ENCODE peak calls at places on chromosomes 3 and 15, in seven cellular contexts. U is adrenal gland, O is breast epithelium, A is K562, N is suprapubic skin, P is IMR-90, Y is heart left ventricle. G is an unnamed sample.

GRCh38 chr3:133040696-133041523 is 2.7 kb downstream of the TMEM108 start:
- DNase-seq in U (peak; percentile 90), O (peak; percentile 61), A (peak; percentile 39), N (peak; percentile 69), P (peak; percentile 71), Y (peak; percentile 80), G (no peak)

GRCh38 chr3:117842086-117842485 is 1132.5 kb downstream of the TUSC7 start:
- DNase-seq in U (no peak), O (no peak), A (no peak), N (no peak), P (no peak), Y (no peak), G (no peak)

GRCh38 chr3:10274601-10275000 is 18.1 kb downstream of the GHRL start:
- DNase-seq in U (no peak), O (no peak), A (no peak), N (no peak), P (no peak), Y (no peak), G (peak; percentile 8)

GRCh38 chr3:123066896-123067688 is at the start of gene PDIA5:
- DNase-seq in U (peak; percentile 93), O (peak; percentile 76), A (peak; percentile 84), N (peak; percentile 93), P (peak; percentile 86), Y (peak; percentile 95), G (peak; percentile 93)

GRCh38 chr15:35854398-35854797 is 308.4 kb upstream of the DPH6 start:
- DNase-seq in U (no peak), O (no peak), A (no peak), N (no peak), P (no peak), Y (no peak), G (no peak)

GRCh38 chr3:45306406-45307008 is 80.4 kb upstream of the TMEM158 start:
- DNase-seq in U (no peak), O (no peak), A (no peak), N (no peak), P (no peak), Y (no peak), G (no peak)

GRCh38 chr3:53703630-53704362 is 142.4 kb downstream of the CHDH start:
- DNase-seq in U (no peak), O (no peak), A (no peak), N (no peak), P (no peak), Y (no peak), G (no peak)

GRCh38 chr15:90414408-90415028 is 26.5 kb downstream of the IQGAP1 start:
- DNase-seq in U (peak; percentile 58), O (no peak), A (no peak), N (no peak), P (peak; percentile 91), Y (no peak), G (no peak)

GRCh38 chr15:26889298-26889898 is 22.5 kb downstream of the GABRA5 start:
- DNase-seq in U (peak; percentile 66), O (peak; percentile 30), A (peak; percentile 46), N (no peak), P (peak; percentile 64), Y (no peak), G (no peak)

GRCh38 chr15:48855501-48856440 is 22.2 kb upstream of the EID1 start:
- DNase-seq in U (peak; percentile 55), O (no peak), A (peak; percentile 15), N (no peak), P (peak; percentile 62), Y (no peak), G (no peak)

GRCh38 chr3:152318512-152318911 is 49.8 kb downstream of the MBNL1 start:
- DNase-seq in U (no peak), O (no peak), A (no peak), N (no peak), P (no peak), Y (no peak), G (no peak)

GRCh38 chr3:153396581-153396980 is 234.6 kb downstream of the RAP2B start:
- DNase-seq in U (no peak), O (no peak), A (no peak), N (no peak), P (no peak), Y (no peak), G (no peak)

GRCh38 chr3:78718707-78719106 is 1049.1 kb downstream of the ROBO1 start:
- DNase-seq in U (no peak), O (no peak), A (no peak), N (no peak), P (no peak), Y (no peak), G (no peak)

GRCh38 chr3:25339220-25339619 is 88.8 kb upstream of the RARB start:
- DNase-seq in U (peak; percentile 5), O (no peak), A (no peak), N (no peak), P (no peak), Y (no peak), G (no peak)

GRCh38 chr3:31562525-31562924 is 29.8 kb downstream of the STT3B start:
- DNase-seq in U (no peak), O (no peak), A (no peak), N (no peak), P (no peak), Y (no peak), G (peak; percentile 70)

GRCh38 chr3:144590854-144591253 is 619.2 kb downstream of the DIPK2A start:
- DNase-seq in U (no peak), O (no peak), A (no peak), N (no peak), P (peak; percentile 94), Y (no peak), G (no peak)

GRCh38 chr3:4376499-4376898 is 73.3 kb downstream of the SETMAR start:
- DNase-seq in U (no peak), O (no peak), A (no peak), N (no peak), P (peak; percentile 31), Y (no peak), G (no peak)

GRCh38 chr3:11391930-11392688 is 119.9 kb downstream of the ATG7 start:
- DNase-seq in U (no peak), O (no peak), A (no peak), N (no peak), P (peak; percentile 59), Y (no peak), G (no peak)

GRCh38 chr3:136161516-136161915 is 34.6 kb downstream of the MSL2 start:
- DNase-seq in U (no peak), O (no peak), A (no peak), N (no peak), P (no peak), Y (no peak), G (no peak)

GRCh38 chr3:177419904-177420601 is 222.8 kb upstream of the TBL1XR1 start:
- DNase-seq in U (no peak), O (no peak), A (no peak), N (no peak), P (no peak), Y (no peak), G (no peak)

GRCh38 chr3:57179580-57180410 is 14.6 kb upstream of the IL17RD start:
- DNase-seq in U (no peak), O (no peak), A (no peak), N (no peak), P (peak; percentile 26), Y (no peak), G (no peak)

GRCh38 chr15:20348900-20349773 is 192.5 kb downstream of the GOLGA6L6 start:
- DNase-seq in U (no peak), O (no peak), A (no peak), N (peak; percentile 64), P (no peak), Y (peak; percentile 37), G (peak; percentile 85)

GRCh38 chr3:51338632-51339031 is 46.5 kb upstream of the MANF start:
- DNase-seq in U (no peak), O (no peak), A (no peak), N (no peak), P (no peak), Y (no peak), G (no peak)

GRCh38 chr3:95356764-95357501 is 1294.1 kb downstream of the NSUN3 start:
- DNase-seq in U (no peak), O (no peak), A (no peak), N (no peak), P (no peak), Y (no peak), G (no peak)

GRCh38 chr15:81281176-81281735 is 42.7 kb downstream of the STARD5 start:
- DNase-seq in U (no peak), O (no peak), A (no peak), N (no peak), P (no peak), Y (no peak), G (no peak)

GRCh38 chr15:72116680-72117447 is 1.1 kb downstream of the MYO9A start:
- DNase-seq in U (peak; percentile 52), O (peak; percentile 43), A (no peak), N (peak; percentile 75), P (peak; percentile 18), Y (peak; percentile 51), G (no peak)

GRCh38 chr15:72113347-72114031 is 4.5 kb downstream of the MYO9A start:
- DNase-seq in U (no peak), O (no peak), A (no peak), N (no peak), P (peak; percentile 37), Y (no peak), G (no peak)

GRCh38 chr15:72117698-72118399 is at the start of gene MYO9A:
- DNase-seq in U (peak; percentile 98), O (peak; percentile 97), A (peak; percentile 98), N (peak; percentile 99), P (peak; percentile 97), Y (peak; percentile 98), G (peak; percentile 99)

GRCh38 chr15:72117448-72117697 is 577 bp downstream of the MYO9A start:
- DNase-seq in U (peak; percentile 88), O (peak; percentile 86), A (peak; percentile 63), N (peak; percentile 91), P (peak; percentile 69), Y (peak; percentile 88), G (no peak)

GRCh38 chr15:72118400-72118978 is at the start of gene SENP8:
- DNase-seq in U (no peak), O (no peak), A (peak; percentile 81), N (no peak), P (no peak), Y (no peak), G (no peak)
- TF ChIP-seq POLR2A in U (no peak), O (no peak), A (peak; percentile 91), N (no peak), P (peak; percentile 91), Y (no peak), G (no peak)

GRCh38 chr3:109353057-109353456 is 15.7 kb upstream of the DPPA4 start:
- DNase-seq in U (no peak), O (no peak), A (no peak), N (no peak), P (no peak), Y (no peak), G (no peak)
- TF ChIP-seq POLR2A in U (no peak), O (no peak), A (no peak), N (no peak), P (no peak), Y (no peak), G (no peak)

DNA sequence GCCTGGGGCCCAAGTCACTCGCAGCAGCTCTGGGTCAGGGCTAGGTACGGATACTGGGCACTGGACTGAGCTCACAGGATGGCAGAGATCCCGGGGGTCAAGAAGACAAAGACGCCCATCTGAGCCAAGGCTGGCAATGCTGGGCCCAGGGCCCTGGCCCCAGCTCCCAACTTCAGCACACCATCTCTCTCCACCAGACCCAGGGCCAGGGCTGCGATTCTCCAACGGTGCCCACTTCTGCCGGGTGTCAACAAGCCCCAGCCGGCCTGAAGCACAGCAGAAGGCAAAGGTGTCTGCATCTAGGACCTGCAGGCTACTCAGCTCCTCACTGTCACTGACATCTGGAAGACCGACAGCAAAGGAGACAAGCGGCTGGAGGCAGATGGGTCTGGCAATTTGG is 8.6 kb downstream of the WDR73 start:
- DNase-seq in U (no peak), O (no peak), A (no peak), N (no peak), P (no peak), Y (no peak), G (no peak)
- TF ChIP-seq POLR2A in U (no peak), O (no peak), A (no peak), N (no peak), P (no peak), Y (no peak), G (no peak)

GRCh38 chr15:72962054-72962702 is 90.1 kb upstream of the NEO1 start:
- DNase-seq in U (no peak), O (no peak), A (no peak), N (no peak), P (no peak), Y (no peak), G (no peak)
- TF ChIP-seq POLR2A in U (no peak), O (no peak), A (no peak), N (no peak), P (no peak), Y (no peak), G (no peak)